ENCODE peak calls at places on chromosomes 4 and X, in four cellular contexts. Y is K562, I is HCT116, D is HepG2. W is an unnamed sample.

GRCh38 chr4:75195111-75195510 is 262.2 kb downstream of the PARM1 start:
- DNase-seq in Y (no peak), D (no peak), I (no peak), W (no peak)

GRCh38 chr4:81454498-81454897 is 17.2 kb downstream of the RASGEF1B start:
- DNase-seq in I (no peak), Y (peak), D (no peak), W (no peak)

GRCh38 chr4:76470064-76470463 is 35.0 kb downstream of the SHROOM3 start:
- DNase-seq in D (no peak), Y (no peak), I (no peak), W (no peak)

GRCh38 chrX:150489359-150490015 is 78.9 kb upstream of the MTM1 start:
- DNase-seq in I (no peak), D (no peak), Y (no peak), W (no peak)

GRCh38 chrX:120568047-120568446 is 7.3 kb upstream of the CUL4B start:
- DNase-seq in I (no peak), D (no peak), Y (no peak), W (no peak)

GRCh38 chr4:43089730-43090129 is 197.2 kb downstream of the GRXCR1 start:
- DNase-seq in D (no peak), Y (no peak), I (no peak), W (no peak)

GRCh38 chr4:1419708-1420107 is 13.5 kb upstream of the NKX1-1 start:
- DNase-seq in Y (peak), I (no peak), D (no peak), W (no peak)

GRCh38 chr4:176013466-176014247 is 52.0 kb upstream of the WDR17 start:
- DNase-seq in I (no peak), D (no peak), Y (no peak), W (no peak)

GRCh38 chr4:92522371-92522770 is 218.6 kb downstream of the GRID2 start:
- DNase-seq in I (no peak), D (no peak), Y (no peak), W (no peak)

GRCh38 chr4:931194-931959 is 739 bp downstream of the GAK start:
- DNase-seq in Y (peak), D (peak), I (no peak), W (no peak)

GRCh38 chr4:10622728-10623127 is 61.8 kb downstream of the CLNK start:
- DNase-seq in Y (no peak), D (no peak), I (peak), W (no peak)

GRCh38 chrX:132757066-132757623 is 201.3 kb downstream of the HS6ST2 start:
- DNase-seq in Y (no peak), D (no peak), I (no peak), W (no peak)

GRCh38 chr4:2942037-2942531 is 21.1 kb downstream of the NOP14 start:
- DNase-seq in D (no peak), I (no peak), Y (no peak), W (no peak)

GRCh38 chr4:16939178-16939577 is 40.7 kb upstream of the LDB2 start:
- DNase-seq in Y (no peak), D (no peak), I (no peak), W (no peak)

GRCh38 chrX:105645667-105646354 is 176.5 kb upstream of the NRK start:
- DNase-seq in I (no peak), Y (no peak), D (no peak), W (no peak)

GRCh38 chr4:95409127-95409526 is 139.6 kb downstream of the UNC5C start:
- DNase-seq in I (no peak), D (peak), Y (no peak), W (no peak)

GRCh38 chrX:49165901-49166881 is 3.6 kb downstream of the MAGIX start:
- DNase-seq in D (no peak), Y (peak), I (peak), W (peak)

GRCh38 chrX:22366166-22366702 is 93.5 kb downstream of the CBLL2 start:
- DNase-seq in D (no peak), I (no peak), Y (no peak), W (no peak)

GRCh38 chr4:38160487-38161207 is 200.4 kb downstream of the PTTG2 start:
- DNase-seq in I (peak), Y (no peak), D (peak), W (no peak)

GRCh38 chr4:163111588-163111987 is 55.1 kb downstream of the NAF1 start:
- DNase-seq in D (no peak), Y (no peak), I (no peak), W (no peak)

GRCh38 chr4:120509719-120510118 is 412.8 kb downstream of the PRDM5 start:
- DNase-seq in D (no peak), Y (no peak), I (no peak), W (no peak)

GRCh38 chrX:154526901-154527675 is 11.1 kb upstream of the FAM3A start:
- DNase-seq in I (peak), D (peak), Y (peak), W (no peak)

DNA sequence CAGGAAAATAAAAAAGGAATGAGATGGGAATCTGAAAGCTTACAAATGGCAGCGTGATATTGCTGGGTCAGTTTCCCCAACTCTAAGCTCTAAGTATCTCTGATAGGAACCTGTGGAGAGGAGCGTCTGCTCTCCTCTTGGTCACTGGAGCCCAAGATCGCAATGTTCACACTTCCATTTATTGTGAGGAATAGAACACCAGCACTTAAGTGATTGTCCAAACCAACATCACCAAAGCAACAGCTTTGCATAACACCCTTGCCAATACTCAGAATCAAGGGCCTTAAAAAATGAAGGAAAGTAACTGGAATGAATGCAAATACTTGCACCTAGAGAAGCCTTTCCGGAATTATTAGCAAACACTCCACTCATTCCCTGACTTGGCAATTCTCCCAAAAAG is 46.8 kb upstream of the ATXN3L start:
- DNase-seq in I (no peak), Y (no peak), D (no peak), W (no peak)
- TF ChIP-seq SRF in I (no peak), Y (no peak), D (no peak), W (no peak)

GRCh38 chr4:140186651-140187315 is 32.8 kb upstream of the MAML3 start:
- DNase-seq in D (no peak), Y (no peak), I (peak), W (no peak)

GRCh38 chr4:140185725-140186124 is 31.7 kb upstream of the MAML3 start:
- DNase-seq in D (no peak), I (no peak), Y (no peak), W (no peak)

GRCh38 chr4:140187316-140187695 is 33.3 kb upstream of the MAML3 start:
- DNase-seq in Y (no peak), D (no peak), I (no peak), W (no peak)

GRCh38 chr4:140188975-140189374 is 35.0 kb upstream of the MAML3 start:
- DNase-seq in I (no peak), Y (no peak), D (no peak), W (no peak)

GRCh38 chr4:140189846-140190245 is 35.9 kb upstream of the MAML3 start:
- DNase-seq in I (no peak), D (no peak), Y (no peak), W (no peak)
- TF ChIP-seq SRF in I (no peak), D (no peak), Y (no peak), W (no peak)

GRCh38 chr4:7763788-7764187 is 175.9 kb downstream of the AFAP1 start:
- DNase-seq in Y (no peak), D (no peak), I (no peak), W (no peak)
- TF ChIP-seq SRF in Y (no peak), D (no peak), I (no peak), W (no peak)

GRCh38 chr4:48565362-48566083 is 75.5 kb downstream of the ZAR1 start:
- DNase-seq in Y (no peak), D (no peak), I (no peak), W (no peak)
- TF ChIP-seq SRF in Y (no peak), D (no peak), I (no peak), W (no peak)

GRCh38 chr4:23202712-23203247 is 510.0 kb downstream of the GBA3 start:
- DNase-seq in Y (no peak), D (no peak), I (no peak), W (no peak)
- TF ChIP-seq SRF in Y (no peak), D (no peak), I (no peak), W (no peak)

W was measured in H1.